ENCODE peak calls at places on chromosomes 1 and 21, in seven cellular contexts. One of them, this sample, is unnamed.

GRCh38 chr1:100277866-100278265 is 11.8 kb downstream of the RTCA start:
- DNase-seq in activated CD4-positive, alpha-beta memory T cell treated with anti-CD3 and anti-CD28 coated beads, Interleukin-2, amount 10 ng/mL, durations not matched to agents 7 days and 5 days: peak; percentile 28
- DNase-seq in kidney glomerular epithelial cell: no peak
- DNase-seq in tibial nerve: no peak
- DNase-seq in AG09309: no peak
- DNase-seq in effector memory CD8-positive, alpha-beta T cell: peak; percentile 21
- DNase-seq in T-cell: peak; percentile 8
- DNase-seq in this sample: peak; percentile 19

GRCh38 chr1:107935396-107936064 is 29.4 kb downstream of the VAV3 start:
- DNase-seq in activated CD4-positive, alpha-beta memory T cell treated with anti-CD3 and anti-CD28 coated beads, Interleukin-2, amount 10 ng/mL, durations not matched to agents 7 days and 5 days: peak; percentile 52
- DNase-seq in kidney glomerular epithelial cell: no peak
- DNase-seq in tibial nerve: no peak
- DNase-seq in AG09309: no peak
- DNase-seq in effector memory CD8-positive, alpha-beta T cell: no peak
- DNase-seq in T-cell: no peak
- DNase-seq in this sample: peak; percentile 39

GRCh38 chr1:4802024-4802423 is 147.6 kb downstream of the AJAP1 start:
- DNase-seq in activated CD4-positive, alpha-beta memory T cell treated with anti-CD3 and anti-CD28 coated beads, Interleukin-2, amount 10 ng/mL, durations not matched to agents 7 days and 5 days: no peak
- DNase-seq in kidney glomerular epithelial cell: no peak
- DNase-seq in tibial nerve: no peak
- DNase-seq in AG09309: no peak
- DNase-seq in effector memory CD8-positive, alpha-beta T cell: no peak
- DNase-seq in T-cell: no peak
- DNase-seq in this sample: no peak

GRCh38 chr21:34583926-34584563 is 30.9 kb downstream of the RCAN1 start:
- DNase-seq in activated CD4-positive, alpha-beta memory T cell treated with anti-CD3 and anti-CD28 coated beads, Interleukin-2, amount 10 ng/mL, durations not matched to agents 7 days and 5 days: no peak
- DNase-seq in kidney glomerular epithelial cell: no peak
- DNase-seq in tibial nerve: no peak
- DNase-seq in AG09309: no peak
- DNase-seq in effector memory CD8-positive, alpha-beta T cell: no peak
- DNase-seq in T-cell: no peak
- DNase-seq in this sample: no peak

GRCh38 chr1:54405894-54406293 is 300 bp downstream of the SSBP3 start:
- DNase-seq in activated CD4-positive, alpha-beta memory T cell treated with anti-CD3 and anti-CD28 coated beads, Interleukin-2, amount 10 ng/mL, durations not matched to agents 7 days and 5 days: no peak
- DNase-seq in kidney glomerular epithelial cell: no peak
- DNase-seq in tibial nerve: no peak
- DNase-seq in AG09309: no peak
- DNase-seq in effector memory CD8-positive, alpha-beta T cell: no peak
- DNase-seq in T-cell: no peak
- DNase-seq in this sample: no peak

GRCh38 chr1:174258148-174258550 is 98.8 kb downstream of the RABGAP1L start:
- DNase-seq in activated CD4-positive, alpha-beta memory T cell treated with anti-CD3 and anti-CD28 coated beads, Interleukin-2, amount 10 ng/mL, durations not matched to agents 7 days and 5 days: peak; percentile 45
- DNase-seq in kidney glomerular epithelial cell: peak; percentile 31
- DNase-seq in tibial nerve: no peak
- DNase-seq in AG09309: no peak
- DNase-seq in effector memory CD8-positive, alpha-beta T cell: peak; percentile 26
- DNase-seq in T-cell: peak; percentile 32
- DNase-seq in this sample: peak; percentile 58

GRCh38 chr1:43872280-43872679 is 61.3 kb upstream of the ARTN start:
- DNase-seq in activated CD4-positive, alpha-beta memory T cell treated with anti-CD3 and anti-CD28 coated beads, Interleukin-2, amount 10 ng/mL, durations not matched to agents 7 days and 5 days: no peak
- DNase-seq in kidney glomerular epithelial cell: no peak
- DNase-seq in tibial nerve: no peak
- DNase-seq in AG09309: no peak
- DNase-seq in effector memory CD8-positive, alpha-beta T cell: no peak
- DNase-seq in T-cell: no peak
- DNase-seq in this sample: no peak

GRCh38 chr1:167542109-167543032 is 11.2 kb downstream of the CREG1 start:
- DNase-seq in activated CD4-positive, alpha-beta memory T cell treated with anti-CD3 and anti-CD28 coated beads, Interleukin-2, amount 10 ng/mL, durations not matched to agents 7 days and 5 days: peak; percentile 43
- DNase-seq in kidney glomerular epithelial cell: no peak
- DNase-seq in tibial nerve: no peak
- DNase-seq in AG09309: no peak
- DNase-seq in effector memory CD8-positive, alpha-beta T cell: no peak
- DNase-seq in T-cell: no peak
- DNase-seq in this sample: no peak

GRCh38 chr21:44983421-44984206 is 43.8 kb downstream of the SLX9 start:
- DNase-seq in activated CD4-positive, alpha-beta memory T cell treated with anti-CD3 and anti-CD28 coated beads, Interleukin-2, amount 10 ng/mL, durations not matched to agents 7 days and 5 days: no peak
- DNase-seq in kidney glomerular epithelial cell: no peak
- DNase-seq in tibial nerve: no peak
- DNase-seq in AG09309: no peak
- DNase-seq in effector memory CD8-positive, alpha-beta T cell: no peak
- DNase-seq in T-cell: no peak
- DNase-seq in this sample: no peak

GRCh38 chr1:225447001-225447615 is 19.3 kb upstream of the LBR start:
- DNase-seq in activated CD4-positive, alpha-beta memory T cell treated with anti-CD3 and anti-CD28 coated beads, Interleukin-2, amount 10 ng/mL, durations not matched to agents 7 days and 5 days: peak; percentile 13
- DNase-seq in kidney glomerular epithelial cell: no peak
- DNase-seq in tibial nerve: no peak
- DNase-seq in AG09309: no peak
- DNase-seq in effector memory CD8-positive, alpha-beta T cell: no peak
- DNase-seq in T-cell: no peak
- DNase-seq in this sample: peak; percentile 35

GRCh38 chr21:44801468-44802395 is at the start of gene UBE2G2:
- DNase-seq in activated CD4-positive, alpha-beta memory T cell treated with anti-CD3 and anti-CD28 coated beads, Interleukin-2, amount 10 ng/mL, durations not matched to agents 7 days and 5 days: peak; percentile 87
- DNase-seq in kidney glomerular epithelial cell: no peak
- DNase-seq in tibial nerve: peak; percentile 57
- DNase-seq in AG09309: no peak
- DNase-seq in effector memory CD8-positive, alpha-beta T cell: peak; percentile 88
- DNase-seq in T-cell: peak; percentile 88
- DNase-seq in this sample: peak; percentile 78

GRCh38 chr1:29284961-29285560 is 48.7 kb downstream of the PTPRU start:
- DNase-seq in activated CD4-positive, alpha-beta memory T cell treated with anti-CD3 and anti-CD28 coated beads, Interleukin-2, amount 10 ng/mL, durations not matched to agents 7 days and 5 days: no peak
- DNase-seq in kidney glomerular epithelial cell: no peak
- DNase-seq in tibial nerve: no peak
- DNase-seq in AG09309: no peak
- DNase-seq in effector memory CD8-positive, alpha-beta T cell: no peak
- DNase-seq in T-cell: no peak
- DNase-seq in this sample: no peak

GRCh38 chr1:5897281-5897680 is 94.9 kb downstream of the NPHP4 start:
- DNase-seq in activated CD4-positive, alpha-beta memory T cell treated with anti-CD3 and anti-CD28 coated beads, Interleukin-2, amount 10 ng/mL, durations not matched to agents 7 days and 5 days: no peak
- DNase-seq in kidney glomerular epithelial cell: no peak
- DNase-seq in tibial nerve: no peak
- DNase-seq in AG09309: no peak
- DNase-seq in effector memory CD8-positive, alpha-beta T cell: no peak
- DNase-seq in T-cell: no peak
- DNase-seq in this sample: no peak

GRCh38 chr1:1542766-1543705 is 2.6 kb upstream of the TMEM240 start:
- DNase-seq in activated CD4-positive, alpha-beta memory T cell treated with anti-CD3 and anti-CD28 coated beads, Interleukin-2, amount 10 ng/mL, durations not matched to agents 7 days and 5 days: no peak
- DNase-seq in kidney glomerular epithelial cell: no peak
- DNase-seq in tibial nerve: no peak
- DNase-seq in AG09309: no peak
- DNase-seq in effector memory CD8-positive, alpha-beta T cell: no peak
- DNase-seq in T-cell: no peak
- DNase-seq in this sample: no peak

GRCh38 chr1:182392045-182393028 is 747 bp upstream of the GLUL start:
- DNase-seq in activated CD4-positive, alpha-beta memory T cell treated with anti-CD3 and anti-CD28 coated beads, Interleukin-2, amount 10 ng/mL, durations not matched to agents 7 days and 5 days: peak; percentile 28
- DNase-seq in kidney glomerular epithelial cell: peak; percentile 45
- DNase-seq in tibial nerve: peak; percentile 23
- DNase-seq in AG09309: no peak
- DNase-seq in effector memory CD8-positive, alpha-beta T cell: no peak
- DNase-seq in T-cell: peak; percentile 18
- DNase-seq in this sample: peak; percentile 34

GRCh38 chr1:187032316-187032981 is 203.7 kb downstream of the PLA2G4A start:
- DNase-seq in activated CD4-positive, alpha-beta memory T cell treated with anti-CD3 and anti-CD28 coated beads, Interleukin-2, amount 10 ng/mL, durations not matched to agents 7 days and 5 days: no peak
- DNase-seq in kidney glomerular epithelial cell: no peak
- DNase-seq in tibial nerve: no peak
- DNase-seq in AG09309: no peak
- DNase-seq in effector memory CD8-positive, alpha-beta T cell: no peak
- DNase-seq in T-cell: no peak
- DNase-seq in this sample: no peak

This sample was measured in B cell.